ENCODE peak calls at places on chromosomes 2 and 18, in seven cellular contexts. S is GM23248; L is CD8-positive, alpha-beta T cell; N is heart right ventricle; I is fibroblast of lung; H is astrocyte; X is SJSA1. R is an unnamed sample. For H3K4me1, the result is how much of the 10 kb centered on the place peaks cover.

GRCh38 chr2:204967199-204967995 is 422.1 kb downstream of the PARD3B start:
- DNase-seq in H (no peak), I (no peak), L (peak), N (no peak), S (no peak), X (no peak), R (no peak)

GRCh38 chr2:241217320-241218031 is 29.0 kb downstream of the ANO7 start:
- DNase-seq in H (peak), I (peak), N (peak), L (peak), S (peak), X (peak), R (peak)

GRCh38 chr2:224870341-224870740 is 154.2 kb upstream of the CCDC195 start:
- DNase-seq in S (peak), I (peak), H (peak), L (no peak), N (no peak), X (no peak), R (no peak)

GRCh38 chr2:12514631-12515437 is 201.9 kb upstream of the TRIB2 start:
- DNase-seq in H (no peak), N (no peak), L (peak), X (no peak), S (no peak), I (no peak), R (no peak)

GRCh38 chr2:192813341-192813740 is 618.6 kb upstream of the TMEFF2 start:
- DNase-seq in H (no peak), L (no peak), X (no peak), N (no peak), S (no peak), I (no peak), R (no peak)

GRCh38 chr2:149330127-149331022 is at the start of gene LYPD6:
- DNase-seq in I (peak), L (no peak), H (peak), N (peak), S (peak), X (peak), R (peak)

GRCh38 chr2:164126960-164127359 is 391.2 kb upstream of the FIGN start:
- DNase-seq in H (peak), X (no peak), S (peak), L (no peak), N (no peak), I (peak), R (no peak)

GRCh38 chr2:65532937-65533336 is 100.5 kb upstream of the SPRED2 start:
- DNase-seq in S (no peak), N (no peak), I (no peak), X (no peak), H (no peak), L (no peak), R (no peak)

GRCh38 chr18:27413495-27414401 is 228.6 kb upstream of the CHST9 start:
- DNase-seq in L (no peak), H (peak), N (peak), I (peak), S (peak), X (no peak), R (no peak)

GRCh38 chr2:112606567-112606966 is 22.2 kb downstream of the CHCHD5 start:
- DNase-seq in N (no peak), L (no peak), I (peak), X (no peak), S (no peak), H (no peak), R (peak)

GRCh38 chr2:137838255-137839092 is 125.8 kb upstream of the HNMT start:
- DNase-seq in N (no peak), H (peak), I (peak), S (peak), L (no peak), X (no peak), R (peak)

GRCh38 chr18:23970161-23971153 is 44.1 kb upstream of the TTC39C start:
- DNase-seq in X (no peak), S (no peak), H (no peak), N (no peak), I (no peak), L (peak), R (peak)

GRCh38 chr2:27071990-27072830 is 756 bp upstream of the OST4 start:
- DNase-seq in H (peak), I (peak), S (peak), L (no peak), X (peak), N (peak), R (no peak)

GRCh38 chr18:56789004-56789888 is 138.1 kb downstream of the WDR7 start:
- DNase-seq in N (peak), S (peak), L (no peak), X (no peak), H (no peak), I (peak), R (peak)

GRCh38 chr2:222159221-222159620 is 139.6 kb downstream of the PAX3 start:
- DNase-seq in N (no peak), L (no peak), S (no peak), I (no peak), H (no peak), X (no peak), R (no peak)

GRCh38 chr2:120210234-120210781 is 12.9 kb downstream of the TMEM185B start:
- DNase-seq in L (no peak), N (no peak), S (no peak), H (no peak), X (peak), I (no peak), R (no peak)

GRCh38 chr2:1741851-1742250 is 2.5 kb downstream of the PXDN start:
- DNase-seq in L (no peak), N (no peak), X (no peak), S (no peak), H (no peak), I (no peak), R (no peak)

GRCh38 chr18:48184118-48184517 is 225.1 kb downstream of the ZBTB7C start:
- DNase-seq in H (no peak), X (no peak), N (no peak), S (peak), L (no peak), I (no peak), R (no peak)

GRCh38 chr18:10012526-10012925 is 98.7 kb downstream of the VAPA start:
- DNase-seq in S (no peak), N (no peak), X (no peak), L (no peak), H (no peak), I (no peak), R (no peak)

GRCh38 chr18:46950064-46950656 is 32.8 kb downstream of the KATNAL2 start:
- DNase-seq in I (peak), X (no peak), N (no peak), S (peak), L (no peak), H (no peak), R (no peak)

GRCh38 chr18:48589797-48590519 is 51.1 kb downstream of the CTIF start:
- DNase-seq in S (peak), H (no peak), L (no peak), X (no peak), N (peak), I (no peak), R (no peak)

DNA sequence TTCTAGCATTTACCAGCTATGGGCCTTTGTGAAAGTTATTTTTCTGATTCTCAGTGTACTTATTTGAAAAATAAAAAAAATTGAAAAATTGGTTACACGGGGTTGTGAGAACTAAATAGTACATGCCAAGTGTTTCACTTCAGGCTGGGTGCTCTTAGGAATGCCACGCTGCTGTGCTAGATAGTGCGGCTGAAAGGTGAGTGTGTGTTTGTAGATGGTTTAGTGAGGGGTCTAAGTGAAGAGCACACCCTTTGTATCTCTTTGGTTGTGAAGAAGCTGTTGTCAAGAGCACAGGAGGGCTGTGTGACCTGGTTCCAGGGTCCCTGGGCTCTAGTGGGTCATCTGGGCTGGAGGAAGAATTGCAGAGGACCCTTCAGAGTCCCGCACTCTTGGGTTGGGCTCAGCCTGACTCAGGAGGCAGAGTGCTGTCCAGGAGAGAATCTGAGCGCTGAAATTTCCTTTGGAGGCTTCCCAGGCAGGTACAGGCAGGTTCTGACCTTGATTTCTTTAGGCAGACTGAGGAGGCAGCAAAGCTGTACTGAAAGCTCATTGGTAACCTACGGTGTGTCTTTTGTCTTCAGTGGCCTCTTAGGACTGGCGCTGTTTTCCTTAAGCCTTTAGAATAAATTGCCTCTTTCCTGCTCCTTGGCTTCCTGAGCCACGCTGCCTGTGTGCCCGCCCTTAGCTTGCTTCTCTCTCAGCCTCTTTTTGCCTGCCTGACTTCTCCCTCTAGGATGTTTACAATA is 44.4 kb downstream of the MAP4K4 start:
- DNase-seq in X (no peak), H (no peak), L (no peak), S (no peak), N (no peak), I (peak), R (no peak)
- H3K4me1 ChIP-seq in X (under half), H (under half), L (half or more), S (half or more), N (half or more), I (under half), R (under half)

DNA sequence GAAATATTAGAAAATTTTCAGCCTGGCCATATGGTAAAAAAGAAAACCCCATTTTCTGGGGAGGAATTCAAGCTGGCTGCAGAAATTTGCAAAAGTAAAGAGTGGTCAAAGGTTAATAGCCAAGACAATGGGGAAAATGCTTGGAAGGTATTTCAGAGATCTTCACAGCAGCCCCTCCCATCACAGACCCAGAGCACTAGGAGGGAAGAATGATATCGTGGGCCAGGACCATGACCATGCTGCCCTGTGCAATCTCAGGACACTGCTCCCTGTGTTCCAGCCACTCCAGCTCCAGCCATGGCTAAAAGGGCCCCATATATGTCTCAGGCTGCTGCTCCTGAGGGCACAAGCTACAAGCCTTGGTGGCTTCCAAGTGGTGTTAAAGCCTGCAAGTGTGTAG is 93.9 kb upstream of the AGAP1 start:
- DNase-seq in H (no peak), S (no peak), I (no peak), L (no peak), X (no peak), N (no peak), R (no peak)
- H3K27ac ChIP-seq in H (no peak), S (no peak), I (no peak), L (no peak), X (no peak), N (no peak), R (no peak)

DNA sequence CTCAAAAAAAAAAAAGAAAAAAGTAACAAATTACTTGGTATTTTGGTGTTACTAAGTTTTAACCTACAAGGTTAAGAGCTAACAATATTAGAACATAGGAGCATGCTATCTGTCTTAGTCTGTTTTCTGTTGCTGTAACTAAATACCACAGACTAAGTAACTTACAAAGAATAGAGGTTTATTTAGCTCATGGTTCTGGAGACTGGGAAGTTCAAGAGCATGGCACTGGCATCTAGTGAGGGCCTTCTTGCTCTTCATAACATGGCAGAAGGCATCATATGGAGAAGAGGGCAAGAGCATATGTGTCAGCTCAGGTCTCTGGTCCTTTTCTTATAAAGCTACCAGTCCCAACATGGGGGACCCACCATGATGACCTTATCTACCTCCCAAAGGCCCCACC is 36.5 kb downstream of the SMARCAL1 start:
- DNase-seq in X (no peak), I (no peak), S (no peak), H (no peak), N (no peak), L (no peak), R (no peak)
- H3K4me1 ChIP-seq in X (under half), I (under half), S (under half), H (under half), N (under half), L (under half), R (under half)

GRCh38 chr2:208586516-208586915 is 179.9 kb downstream of the PTH2R start:
- DNase-seq in S (no peak), N (no peak), H (no peak), I (no peak), X (no peak), L (no peak), R (no peak)

GRCh38 chr2:208579678-208580077 is 173.1 kb downstream of the PTH2R start:
- DNase-seq in I (no peak), X (no peak), H (no peak), N (no peak), L (no peak), S (no peak), R (no peak)

DNA sequence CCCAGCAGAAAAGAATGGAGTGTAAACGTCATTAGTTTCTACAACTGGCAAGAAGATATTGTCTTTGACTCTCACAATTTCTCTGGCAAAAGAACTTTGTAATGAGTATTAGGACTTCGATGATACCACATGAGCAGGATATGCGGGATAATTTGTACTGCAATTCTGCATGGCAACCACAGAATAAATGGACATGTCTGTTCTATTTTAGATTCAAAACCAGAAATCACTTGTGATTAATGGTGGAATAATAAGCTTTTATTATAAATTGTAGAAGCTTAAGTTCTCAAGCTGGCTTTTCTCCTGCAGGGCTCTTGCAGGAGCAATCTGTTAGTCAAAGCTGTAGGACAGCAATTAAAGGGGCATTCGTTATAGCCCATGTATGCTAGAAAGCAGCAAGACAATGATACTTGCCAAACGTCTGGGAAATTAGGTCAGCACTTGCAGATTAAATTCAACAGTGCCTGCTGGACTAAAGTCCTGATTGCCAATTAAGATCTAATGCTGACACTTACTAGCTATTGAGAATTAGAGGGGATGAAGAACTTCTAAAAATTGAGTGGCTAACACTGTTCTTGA is 177.9 kb downstream of the PTH2R start:
- DNase-seq in N (no peak), H (no peak), S (no peak), L (no peak), I (no peak), X (no peak), R (no peak)
- H3K27ac ChIP-seq in N (no peak), H (no peak), S (no peak), L (no peak), I (no peak), X (no peak), R (no peak)

DNA sequence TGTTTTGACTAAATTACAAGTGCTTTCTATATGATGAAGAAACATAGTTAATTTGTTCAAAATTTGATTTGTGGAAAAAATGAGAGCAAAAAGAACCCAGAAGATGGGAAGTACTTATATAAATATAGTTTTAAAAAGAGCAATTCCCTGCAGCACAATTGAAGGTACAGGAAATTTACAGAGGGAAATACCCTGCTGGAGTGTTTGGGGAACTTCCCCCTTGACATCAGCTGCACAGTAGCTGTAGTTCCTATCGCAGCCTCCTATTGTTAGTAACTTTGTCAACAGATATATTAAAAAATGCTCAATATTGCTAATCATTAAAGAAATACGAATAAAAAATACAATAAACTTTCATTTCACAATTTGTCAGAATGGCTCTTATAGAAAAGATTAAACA is 1118.8 kb upstream of the ZEB2 start:
- DNase-seq in S (no peak), N (no peak), L (no peak), X (no peak), H (no peak), I (no peak), R (no peak)
- H3K4me1 ChIP-seq in S (under half), N (under half), L (under half), X (under half), H (under half), I (under half), R (under half)

R was measured in small intestine.